ENCODE peak calls at places on chromosomes 11 and 22, in four cellular contexts. Z is OCI-LY7, P is HFFc6, W is GM06990. V is an unnamed sample.

GRCh38 chr22:21736084-21736642 is 569 bp upstream of the YPEL1 start:
- DNase-seq in P (no peak), W (no peak), Z (no peak), V (no peak)

GRCh38 chr11:44742470-44742869 is 15.7 kb downstream of the TSPAN18 start:
- DNase-seq in P (no peak), W (no peak), Z (no peak), V (no peak)

GRCh38 chr22:44109417-44109816 is 71.3 kb upstream of the PARVG start:
- DNase-seq in Z (no peak), P (no peak), W (no peak), V (no peak)

GRCh38 chr11:88544656-88545280 is 207.2 kb upstream of the CTSC start:
- DNase-seq in P (no peak), Z (no peak), W (no peak), V (no peak)

GRCh38 chr11:113473983-113474361 is 1.2 kb downstream of the DRD2 start:
- DNase-seq in P (no peak), W (no peak), Z (no peak), V (no peak)

GRCh38 chr11:133955945-133956421 is 785 bp downstream of the IGSF9B start:
- DNase-seq in P (no peak), W (no peak), Z (no peak), V (peak)

GRCh38 chr22:22233081-22233480 is 11.5 kb upstream of the VPREB1 start:
- DNase-seq in P (no peak), W (no peak), Z (no peak), V (no peak)

GRCh38 chr22:45804986-45805325 is 133.3 kb downstream of the ATXN10 start:
- DNase-seq in Z (no peak), W (no peak), P (peak), V (no peak)

GRCh38 chr11:2767071-2767470 is 67.3 kb upstream of the KCNQ1OT1 start:
- DNase-seq in Z (no peak), P (no peak), W (no peak), V (no peak)

GRCh38 chr11:132496341-132496740 is 1036.0 kb downstream of the OPCML start:
- DNase-seq in Z (no peak), P (no peak), W (no peak), V (peak)

GRCh38 chr22:17921871-17922821 is 102.2 kb downstream of the MICAL3 start:
- DNase-seq in P (no peak), Z (no peak), W (no peak), V (peak)

GRCh38 chr22:49979587-49980264 is 19.2 kb downstream of the PIM3 start:
- DNase-seq in Z (peak), W (no peak), P (peak), V (peak)

GRCh38 chr11:89235121-89235520 is 57.4 kb downstream of the TYR start:
- DNase-seq in P (no peak), Z (no peak), W (no peak), V (no peak)

GRCh38 chr11:1929621-1930447 is 10.3 kb downstream of the TNNT3 start:
- DNase-seq in P (no peak), Z (no peak), W (no peak), V (no peak)

GRCh38 chr11:32487270-32487669 is 51.9 kb upstream of the WT1 start:
- DNase-seq in P (no peak), W (no peak), Z (no peak), V (no peak)

GRCh38 chr22:19799322-19800190 is 39.0 kb downstream of the TBX1 start:
- DNase-seq in Z (no peak), P (peak), W (no peak), V (peak)

GRCh38 chr11:16394947-16395346 is 38.6 kb upstream of the SOX6 start:
- DNase-seq in P (no peak), Z (no peak), W (no peak), V (no peak)

GRCh38 chr11:22991196-22991595 is 130.9 kb upstream of the CCDC179 start:
- DNase-seq in P (no peak), W (no peak), Z (no peak), V (no peak)

GRCh38 chr11:79209540-79210266 is 231.1 kb downstream of the TENM4 start:
- DNase-seq in W (no peak), P (no peak), Z (no peak), V (no peak)

GRCh38 chr22:32901925-32902324 is 100.4 kb downstream of the TIMP3 start:
- DNase-seq in P (no peak), Z (no peak), W (no peak), V (no peak)

GRCh38 chr11:108926522-108927380 is 261.9 kb downstream of the DDX10 start:
- DNase-seq in P (no peak), Z (no peak), W (no peak), V (peak)

GRCh38 chr11:104609297-104609696 is 289.0 kb downstream of the CASP12 start:
- DNase-seq in Z (peak), P (peak), W (no peak), V (peak)

GRCh38 chr11:2779981-2780849 is 80.4 kb upstream of the KCNQ1OT1 start:
- DNase-seq in W (no peak), P (no peak), Z (no peak), V (no peak)

GRCh38 chr11:796565-797299 is 1.3 kb downstream of the SLC25A22 start:
- DNase-seq in Z (no peak), P (no peak), W (no peak), V (no peak)

GRCh38 chr11:44261800-44262591 is 47.9 kb downstream of the ALX4 start:
- DNase-seq in Z (no peak), W (no peak), P (no peak), V (no peak)

GRCh38 chr11:113286001-113286400 is 28.4 kb upstream of the TTC12 start:
- DNase-seq in Z (no peak), P (no peak), W (no peak), V (no peak)

GRCh38 chr22:38481162-38481870 is 13.4 kb downstream of the KDELR3 start:
- DNase-seq in Z (no peak), P (peak), W (no peak), V (no peak)

GRCh38 chr11:83292709-83293435 is 6.7 kb upstream of the CCDC90B start:
- DNase-seq in W (peak), P (peak), Z (peak), V (peak)

GRCh38 chr11:114556135-114556534 is 3.5 kb downstream of the NXPE1 start:
- DNase-seq in Z (no peak), W (no peak), P (no peak), V (no peak)

GRCh38 chr11:106160494-106160893 is 83.0 kb downstream of the AASDHPPT start:
- DNase-seq in P (no peak), Z (no peak), W (no peak), V (no peak)

GRCh38 chr11:100356035-100356434 is 331.1 kb upstream of the ARHGAP42 start:
- DNase-seq in P (no peak), Z (no peak), W (no peak), V (no peak)

GRCh38 chr11:130523609-130524008 is 75.2 kb downstream of the ADAMTS15 start:
- DNase-seq in W (no peak), P (peak), Z (no peak), V (no peak)

GRCh38 chr22:46108564-46109473 is 41.5 kb upstream of the PPARA start:
- DNase-seq in W (no peak), P (peak), Z (no peak), V (peak)

GRCh38 chr11:68508425-68508824 is 47.9 kb downstream of the PPP6R3 start:
- DNase-seq in P (no peak), W (no peak), Z (no peak), V (no peak)

GRCh38 chr11:44761546-44761961 is 34.8 kb downstream of the TSPAN18 start:
- DNase-seq in P (no peak), Z (no peak), W (no peak), V (no peak)

GRCh38 chr22:38949889-38950405 is 7.5 kb upstream of the APOBEC3A start:
- DNase-seq in W (no peak), Z (no peak), P (no peak), V (no peak)

GRCh38 chr11:119706887-119707286 is 22.1 kb downstream of the NECTIN1 start:
- DNase-seq in P (no peak), W (no peak), Z (no peak), V (no peak)
- TF ChIP-seq CTCF in P (peak), W (peak), Z (no peak), V (peak)

DNA sequence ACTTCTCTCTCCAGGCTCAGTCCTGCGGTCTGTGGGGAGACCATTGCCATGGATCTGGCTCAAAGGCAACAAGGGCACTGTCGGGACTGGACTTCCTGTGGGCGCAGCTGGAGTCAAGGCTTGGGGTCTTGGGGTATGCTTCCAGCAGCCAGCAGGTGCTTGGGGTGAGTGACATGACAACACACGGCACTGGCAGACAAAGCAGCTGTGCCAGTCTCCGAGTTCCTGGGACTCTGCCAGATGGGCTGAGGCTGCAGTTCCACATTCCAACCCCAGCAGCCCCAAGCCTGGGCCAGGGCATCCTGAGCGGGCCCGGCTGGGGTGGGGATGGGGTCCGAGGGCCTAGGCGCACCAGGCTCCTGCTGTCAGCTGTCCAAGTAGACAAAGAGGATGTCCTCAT is 12.3 kb downstream of the GUCD1 start:
- DNase-seq in P (no peak), W (no peak), Z (no peak), V (no peak)
- TF ChIP-seq CTCF in P (no peak), W (no peak), Z (no peak), V (no peak)

GRCh38 chr22:25900880-25901279 is 158.9 kb downstream of the MYO18B start:
- DNase-seq in W (no peak), P (no peak), Z (no peak), V (no peak)

GRCh38 chr22:25896592-25896991 is 154.6 kb downstream of the MYO18B start:
- DNase-seq in P (no peak), Z (no peak), W (no peak), V (no peak)

GRCh38 chr22:25899566-25899965 is 157.6 kb downstream of the MYO18B start:
- DNase-seq in Z (no peak), P (no peak), W (no peak), V (no peak)

GRCh38 chr22:25900390-25900789 is 158.4 kb downstream of the MYO18B start:
- DNase-seq in W (no peak), P (no peak), Z (no peak), V (no peak)

DNA sequence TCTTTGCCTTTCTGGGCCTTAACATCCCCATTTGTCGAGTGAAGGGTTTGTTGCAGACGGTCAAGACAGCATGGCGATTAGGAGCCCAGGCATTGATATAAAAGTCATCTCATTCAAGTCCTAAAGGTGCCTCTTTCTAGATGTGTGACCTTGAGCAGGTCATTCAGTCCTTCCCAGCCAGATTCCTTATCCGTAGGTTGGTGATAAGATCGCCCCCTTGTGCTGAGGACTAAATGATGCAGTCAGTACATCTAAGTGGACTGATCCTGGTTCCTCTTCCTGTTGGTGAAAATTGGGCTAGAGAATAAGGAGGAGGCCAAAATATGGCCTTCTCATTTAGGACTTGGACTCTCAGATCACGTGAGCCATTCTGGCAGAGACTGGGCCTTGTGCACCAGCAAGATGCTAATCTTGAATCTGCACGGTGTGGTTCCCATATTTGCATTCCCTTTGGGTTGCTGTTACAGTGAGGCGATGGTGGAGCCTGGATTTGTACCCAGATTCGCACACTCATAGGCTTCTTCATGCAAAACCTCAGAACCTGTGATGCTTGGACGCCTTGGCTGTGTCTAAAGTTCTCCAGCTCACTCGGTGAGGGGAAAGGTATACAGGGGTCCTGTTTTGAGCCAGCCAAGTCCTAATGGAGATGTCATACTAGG is 156.8 kb downstream of the MYO18B start:
- DNase-seq in P (no peak), Z (no peak), W (no peak), V (no peak)
- TF ChIP-seq CTCF in P (peak), Z (peak), W (peak), V (peak)

GRCh38 chr11:17405232-17406005 is 17.0 kb upstream of the KCNJ11 start:
- DNase-seq in W (no peak), P (peak), Z (no peak), V (peak)
- TF ChIP-seq CTCF in W (peak), P (no peak), Z (no peak), V (peak)

GRCh38 chr11:65352783-65353182 is 1.8 kb upstream of the TIGD3 start:
- DNase-seq in P (peak), Z (peak), W (no peak), V (no peak)
- TF ChIP-seq CTCF in P (peak), Z (peak), W (no peak), V (peak)

GRCh38 chr22:29156507-29156906 is 49.2 kb upstream of the EMID1 start:
- DNase-seq in Z (no peak), P (peak), W (no peak), V (peak)
- TF ChIP-seq CTCF in Z (peak), P (peak), W (peak), V (no peak)

GRCh38 chr11:123163621-123164020 is 31.4 kb downstream of the CLMP start:
- DNase-seq in W (no peak), Z (no peak), P (no peak), V (no peak)
- TF ChIP-seq CTCF in W (peak), Z (peak), P (peak), V (no peak)